ENCODE peak calls at places on chromosomes 2 and 18, in seven cellular contexts. P is H9, E is IMR-90, B is neuronal stem cell, N is mesenchymal stem cell, Y is mesendoderm, W is H1. D is an unnamed sample.
A peak's percentile ranks its signal among the peaks of the same experiment; 100 is the strongest.

GRCh38 chr2:20623241-20623640 is 27.7 kb downstream of the HS1BP3 start:
- DNase-seq in Y (no peak), B (no peak), P (no peak), N (no peak), E (no peak), W (no peak), D (no peak)

GRCh38 chr18:5518899-5519371 is 24.9 kb downstream of the EPB41L3 start:
- DNase-seq in B (no peak), N (no peak), W (no peak), Y (no peak), E (peak; percentile 71), P (no peak), D (peak; percentile 75)

GRCh38 chr2:2321250-2321545 is 9.9 kb downstream of the MYT1L start:
- DNase-seq in P (no peak), W (no peak), N (no peak), E (no peak), B (no peak), Y (no peak), D (no peak)

GRCh38 chr2:202306034-202306433 is 40.5 kb downstream of the NOP58 start:
- DNase-seq in B (no peak), P (no peak), N (no peak), W (no peak), E (no peak), Y (no peak), D (no peak)

GRCh38 chr2:239917128-239917956 is 107.8 kb downstream of the NDUFA10 start:
- DNase-seq in W (no peak), P (peak; percentile 12), B (no peak), E (no peak), Y (peak; percentile 17), N (no peak), D (no peak)

GRCh38 chr18:58205780-58206160 is 161.7 kb downstream of the NEDD4L start:
- DNase-seq in E (no peak), W (no peak), P (no peak), N (no peak), Y (no peak), B (no peak), D (no peak)

GRCh38 chr2:29502452-29502851 is 387.2 kb downstream of the CLIP4 start:
- DNase-seq in P (no peak), W (no peak), N (no peak), Y (no peak), E (peak; percentile 63), B (no peak), D (no peak)

GRCh38 chr2:222651721-222652420 is 4.0 kb downstream of the FARSB start:
- DNase-seq in N (no peak), B (no peak), W (no peak), E (peak; percentile 28), Y (no peak), P (no peak), D (no peak)

GRCh38 chr18:11176416-11176815 is 27.0 kb upstream of the PIEZO2 start:
- DNase-seq in E (peak; percentile 63), Y (no peak), B (no peak), N (peak; percentile 28), P (no peak), W (no peak), D (no peak)

GRCh38 chr2:105449083-105449482 is 50.2 kb upstream of the FHL2 start:
- DNase-seq in N (no peak), E (no peak), P (no peak), Y (no peak), W (no peak), B (no peak), D (no peak)

GRCh38 chr2:133765693-133766092 is 197.4 kb upstream of the NCKAP5 start:
- DNase-seq in W (no peak), N (no peak), B (no peak), Y (no peak), P (no peak), E (no peak), D (no peak)

DNA sequence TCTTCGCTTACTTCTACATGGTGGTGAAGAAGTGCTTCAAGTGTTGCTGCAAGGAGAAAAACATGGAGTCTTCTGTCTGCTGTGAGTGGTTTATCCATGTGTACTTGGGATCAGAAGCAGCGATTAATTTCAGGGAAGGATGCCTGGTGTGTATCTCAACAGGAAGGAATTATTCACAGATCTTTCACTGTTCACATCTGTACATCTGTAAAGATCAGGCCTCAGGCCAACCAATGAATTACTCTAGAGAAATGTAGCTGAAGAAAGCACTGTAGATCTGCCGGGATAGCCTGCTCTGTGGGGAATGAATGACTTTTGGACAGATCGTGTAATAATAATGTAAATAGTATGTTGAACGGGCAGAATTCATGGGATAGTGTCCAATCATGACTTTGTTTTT is 54.1 kb upstream of the SPP2 start:
- DNase-seq in N (no peak), Y (no peak), P (no peak), E (peak; percentile 45), B (no peak), W (no peak), D (no peak)
- H4K8ac ChIP-seq in N (no peak overlapping the region), Y (no peak overlapping the region), P (no peak overlapping the region), E (no peak overlapping the region), B (no peak overlapping the region), W (no peak overlapping the region), D (no peak overlapping the region)

GRCh38 chr2:179657068-179657467 is 204.3 kb downstream of the ZNF385B start:
- DNase-seq in B (no peak), N (no peak), E (no peak), P (no peak), W (no peak), Y (no peak), D (no peak)
- H4K8ac ChIP-seq in B (no peak overlapping the region), N (no peak overlapping the region), E (no peak overlapping the region), P (no peak overlapping the region), W (no peak overlapping the region), Y (no peak overlapping the region), D (no peak overlapping the region)

DNA sequence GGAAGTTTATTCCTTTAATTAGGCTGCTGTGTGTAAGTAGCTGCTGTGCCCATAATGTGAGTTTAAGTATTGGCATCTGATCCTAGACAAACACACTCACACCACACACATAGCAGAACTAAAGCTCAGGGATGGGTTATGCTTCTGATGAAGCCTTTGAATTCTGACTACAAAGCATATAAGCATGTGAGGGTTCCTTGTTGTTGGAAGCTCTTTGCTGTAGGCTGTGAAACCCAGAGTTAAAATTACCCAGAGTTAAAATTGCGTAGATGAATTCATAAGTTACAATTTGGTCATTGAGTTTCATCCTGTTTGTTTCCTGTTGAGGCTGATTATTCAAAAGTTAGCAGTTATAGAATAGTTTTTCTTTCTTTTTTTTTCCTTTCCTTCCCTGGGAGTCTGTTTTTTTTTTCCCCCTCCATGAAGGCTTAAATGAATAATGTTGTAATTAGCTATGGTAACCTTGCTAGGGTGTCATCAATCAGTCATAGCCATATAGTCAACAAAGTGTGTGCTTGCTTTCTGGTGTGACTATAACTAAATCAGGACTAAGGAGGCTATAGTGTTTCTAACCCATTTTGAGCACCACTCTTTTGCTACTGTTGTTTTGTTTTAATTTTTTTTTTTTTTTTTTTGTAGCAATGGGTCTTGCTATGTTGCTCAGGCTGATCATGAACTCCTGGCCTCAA is 426.1 kb downstream of the PARD3B start:
- DNase-seq in E (no peak), N (no peak), W (no peak), P (no peak), B (no peak), Y (no peak), D (no peak)
- H4K8ac ChIP-seq in E (no peak overlapping the region), N (no peak overlapping the region), W (no peak overlapping the region), P (no peak overlapping the region), B (no peak overlapping the region), Y (no peak overlapping the region), D (no peak overlapping the region)

DNA sequence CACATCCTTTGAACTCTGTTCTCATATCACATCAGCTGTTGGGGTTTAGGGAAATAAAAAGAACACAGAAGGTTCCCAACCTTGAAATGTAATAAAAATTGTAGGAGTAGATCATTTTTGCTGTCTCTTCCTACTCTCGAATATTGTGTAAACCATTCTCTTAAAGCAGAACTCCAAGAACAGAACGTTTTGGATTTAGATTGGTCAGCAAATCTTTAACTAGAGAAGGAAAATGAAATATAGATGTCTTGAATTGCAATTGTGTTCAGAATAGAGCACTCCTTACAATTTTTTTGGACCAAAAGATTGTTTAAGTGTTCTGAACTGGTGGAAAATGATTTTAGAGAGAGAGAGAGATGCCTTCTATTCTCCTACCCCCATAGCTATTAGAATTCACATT is 23.9 kb upstream of the THSD7B start:
- DNase-seq in N (no peak), E (no peak), W (no peak), B (no peak), P (no peak), Y (no peak), D (no peak)
- H4K8ac ChIP-seq in N (no peak overlapping the region), E (no peak overlapping the region), W (no peak overlapping the region), B (no peak overlapping the region), P (no peak overlapping the region), Y (no peak overlapping the region), D (no peak overlapping the region)

DNA sequence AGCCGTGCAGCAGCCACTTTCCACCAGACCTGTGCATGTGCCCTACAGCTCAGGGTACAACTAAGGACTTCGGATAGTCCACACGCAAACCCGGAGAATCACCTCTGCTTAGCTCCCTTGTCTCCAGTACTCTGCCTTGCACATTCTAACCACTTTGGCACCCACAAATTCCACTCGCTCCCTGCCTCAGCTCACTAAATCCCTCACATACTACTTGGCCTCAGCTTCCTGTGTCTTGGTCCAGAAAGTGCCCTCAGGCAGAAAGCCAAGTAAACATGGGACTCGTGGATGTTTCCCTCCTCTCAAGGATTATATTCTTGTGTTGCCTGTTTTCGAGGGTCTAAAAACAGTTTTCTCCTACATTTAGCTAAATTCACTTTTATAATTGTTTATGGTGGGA is 157.8 kb upstream of the DAPL1 start:
- DNase-seq in E (no peak), W (no peak), B (no peak), N (peak; percentile 19), P (no peak), Y (peak; percentile 51), D (no peak)
- H4K8ac ChIP-seq in E (no peak overlapping the region), W (no peak overlapping the region), B (no peak overlapping the region), N (no peak overlapping the region), P (no peak overlapping the region), Y (no peak overlapping the region), D (no peak overlapping the region)

GRCh38 chr2:15851076-15851693 is 89.2 kb upstream of the MYCN start:
- DNase-seq in W (no peak), N (no peak), E (no peak), B (no peak), Y (no peak), P (no peak), D (no peak)
- H4K8ac ChIP-seq in W (no peak overlapping the region), N (no peak overlapping the region), E (no peak overlapping the region), B (no peak overlapping the region), Y (no peak overlapping the region), P (no peak overlapping the region), D (no peak overlapping the region)

GRCh38 chr2:232027530-232027929 is 66.0 kb downstream of the DIS3L2 start:
- DNase-seq in W (no peak), Y (no peak), E (no peak), B (no peak), P (no peak), N (no peak), D (no peak)
- H4K8ac ChIP-seq in W (no peak overlapping the region), Y (no peak overlapping the region), E (no peak overlapping the region), B (no peak overlapping the region), P (no peak overlapping the region), N (no peak overlapping the region), D (no peak overlapping the region)

DNA sequence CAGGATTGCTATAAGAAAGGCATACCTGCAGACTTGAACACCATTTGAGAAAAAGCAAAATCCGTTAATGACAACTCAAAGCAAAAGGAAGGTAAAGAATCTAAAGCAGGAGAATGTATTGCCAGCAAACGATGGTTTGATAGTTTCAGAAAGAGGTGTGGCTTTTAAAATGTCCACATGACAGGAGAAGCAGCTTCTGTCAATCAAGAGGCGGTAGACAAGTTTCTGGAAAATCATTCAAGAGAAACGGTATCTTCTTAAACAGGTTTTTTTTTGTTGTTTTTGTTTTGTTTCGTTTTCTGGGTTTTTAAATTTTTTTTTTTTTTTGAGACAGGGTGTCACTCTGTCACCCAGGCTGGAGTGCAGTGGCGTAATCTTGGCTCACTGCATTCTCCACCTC is 13.8 kb downstream of the CLEC4F start:
- DNase-seq in E (no peak), N (no peak), W (no peak), Y (no peak), P (no peak), B (no peak), D (no peak)
- H4K8ac ChIP-seq in E (no peak overlapping the region), N (no peak overlapping the region), W (no peak overlapping the region), Y (no peak overlapping the region), P (no peak overlapping the region), B (no peak overlapping the region), D (no peak overlapping the region)